ENCODE peak calls at places on chromosomes 2 and 18, in six cellular contexts. C, E, W, I, T and L are unnamed samples.

GRCh38 chr18:24818451-24818850 is 358.0 kb downstream of the HRH4 start:
- DNase-seq in W (no peak), T (no peak), C (no peak), I (no peak), E (no peak), L (no peak)

GRCh38 chr2:124836415-124836814 is 811.3 kb downstream of the CNTNAP5 start:
- DNase-seq in E (no peak), T (no peak), I (no peak), C (no peak), W (no peak), L (no peak)

GRCh38 chr2:113886479-113887383 is 3.2 kb upstream of the ACTR3 start:
- DNase-seq in T (no peak), I (peak), C (peak), W (peak), E (no peak), L (no peak)

GRCh38 chr18:36809590-36810381 is 19.0 kb downstream of the TPGS2 start:
- DNase-seq in I (peak), E (no peak), C (no peak), T (peak), W (peak), L (no peak)

GRCh38 chr2:117833911-117834310 is 19.4 kb downstream of the DDX18 start:
- DNase-seq in I (no peak), W (no peak), E (no peak), C (no peak), T (no peak), L (no peak)

GRCh38 chr18:46264255-46264654 is 160.1 kb downstream of the HAUS1 start:
- DNase-seq in T (no peak), I (peak), W (no peak), E (no peak), C (no peak), L (no peak)

GRCh38 chr2:5729426-5729825 is 37.2 kb downstream of the SOX11 start:
- DNase-seq in I (no peak), E (no peak), C (no peak), T (no peak), W (no peak), L (no peak)

GRCh38 chr2:70767699-70768584 is at the start of gene ADD2:
- DNase-seq in E (peak), T (peak), W (peak), C (peak), I (peak), L (peak)

GRCh38 chr2:28325567-28326468 is 66.8 kb upstream of the FOSL2 start:
- DNase-seq in W (no peak), I (peak), E (no peak), T (no peak), C (no peak), L (no peak)

GRCh38 chr18:46054956-46055831 is 16.9 kb downstream of the PSTPIP2 start:
- DNase-seq in C (no peak), I (no peak), T (no peak), E (no peak), W (no peak), L (no peak)

GRCh38 chr2:31203916-31204315 is 13.4 kb downstream of the CAPN14 start:
- DNase-seq in W (no peak), I (no peak), C (no peak), E (no peak), T (no peak), L (no peak)

GRCh38 chr2:1024981-1025380 is 74.3 kb downstream of the SNTG2 start:
- DNase-seq in T (no peak), C (no peak), W (no peak), I (peak), E (no peak), L (no peak)

GRCh38 chr2:29015701-29016470 is 34.8 kb downstream of the TOGARAM2 start:
- DNase-seq in T (no peak), I (no peak), C (no peak), E (no peak), W (no peak), L (no peak)

GRCh38 chr2:54422072-54422581 is 34.0 kb upstream of the SPTBN1 start:
- DNase-seq in C (no peak), T (no peak), I (no peak), E (no peak), W (no peak), L (no peak)

GRCh38 chr2:195498176-195498575 is 158.8 kb upstream of the SLC39A10 start:
- DNase-seq in W (no peak), E (no peak), T (peak), C (no peak), I (peak), L (no peak)

GRCh38 chr2:6556755-6557154 is 309.0 kb downstream of the CMPK2 start:
- DNase-seq in W (no peak), C (no peak), I (peak), T (no peak), E (no peak), L (no peak)

GRCh38 chr2:180291552-180292421 is 284.7 kb upstream of the CWC22 start:
- DNase-seq in C (no peak), T (no peak), E (no peak), W (no peak), I (peak), L (no peak)

GRCh38 chr18:29457316-29457715 is 1280.4 kb upstream of the CDH2 start:
- DNase-seq in I (peak), T (no peak), W (no peak), C (no peak), E (no peak), L (no peak)

GRCh38 chr18:55106466-55106865 is 147.2 kb upstream of the CCDC68 start:
- DNase-seq in T (no peak), I (no peak), E (no peak), W (no peak), C (no peak), L (no peak)

GRCh38 chr2:234026111-234026510 is 24.4 kb upstream of the SPP2 start:
- DNase-seq in I (no peak), W (no peak), C (no peak), T (no peak), E (no peak), L (no peak)

GRCh38 chr18:26227051-26227672 is 917 bp downstream of the TAF4B start:
- DNase-seq in I (peak), C (no peak), T (peak), E (no peak), W (no peak), L (no peak)

GRCh38 chr18:75304678-75305557 is 94.3 kb downstream of the TSHZ1 start:
- DNase-seq in T (no peak), E (no peak), I (no peak), C (no peak), W (no peak), L (no peak)

DNA sequence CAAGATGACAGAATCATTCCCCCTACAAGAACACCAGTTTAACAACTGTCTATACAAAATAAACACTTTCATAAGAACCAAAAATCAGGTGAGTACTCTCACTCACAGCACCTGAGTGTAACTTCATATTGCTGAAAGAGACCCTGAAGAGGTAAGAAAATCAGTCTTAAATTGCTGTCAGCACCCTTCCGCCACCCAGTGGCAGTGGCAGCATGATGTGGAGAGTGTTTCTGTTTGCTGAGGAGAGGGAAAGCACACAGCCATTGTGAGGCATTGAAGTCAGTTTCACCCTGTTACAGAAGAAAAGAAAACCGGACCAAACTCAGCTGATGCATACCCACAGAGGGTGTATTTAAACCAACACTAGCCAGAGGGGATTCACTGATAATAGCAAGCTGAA is 1240.8 kb upstream of the CRIM1 start:
- DNase-seq in E (no peak), T (peak), I (peak), C (no peak), W (no peak), L (peak)
- TF ChIP-seq CTCF in E (no peak), T (peak), I (peak), C (no peak), W (no peak), L (no peak)

GRCh38 chr2:238114851-238115660 is 14.9 kb downstream of the ESPNL start:
- DNase-seq in T (no peak), C (peak), W (no peak), E (peak), I (no peak), L (peak)
- TF ChIP-seq CTCF in T (no peak), C (no peak), W (no peak), E (no peak), I (no peak), L (no peak)

GRCh38 chr18:35240664-35241522 is at the start of gene ZNF397:
- DNase-seq in I (peak), W (peak), T (peak), E (peak), C (peak), L (peak)
- TF ChIP-seq CTCF in I (no peak), W (no peak), T (no peak), E (no peak), C (no peak), L (no peak)

DNA sequence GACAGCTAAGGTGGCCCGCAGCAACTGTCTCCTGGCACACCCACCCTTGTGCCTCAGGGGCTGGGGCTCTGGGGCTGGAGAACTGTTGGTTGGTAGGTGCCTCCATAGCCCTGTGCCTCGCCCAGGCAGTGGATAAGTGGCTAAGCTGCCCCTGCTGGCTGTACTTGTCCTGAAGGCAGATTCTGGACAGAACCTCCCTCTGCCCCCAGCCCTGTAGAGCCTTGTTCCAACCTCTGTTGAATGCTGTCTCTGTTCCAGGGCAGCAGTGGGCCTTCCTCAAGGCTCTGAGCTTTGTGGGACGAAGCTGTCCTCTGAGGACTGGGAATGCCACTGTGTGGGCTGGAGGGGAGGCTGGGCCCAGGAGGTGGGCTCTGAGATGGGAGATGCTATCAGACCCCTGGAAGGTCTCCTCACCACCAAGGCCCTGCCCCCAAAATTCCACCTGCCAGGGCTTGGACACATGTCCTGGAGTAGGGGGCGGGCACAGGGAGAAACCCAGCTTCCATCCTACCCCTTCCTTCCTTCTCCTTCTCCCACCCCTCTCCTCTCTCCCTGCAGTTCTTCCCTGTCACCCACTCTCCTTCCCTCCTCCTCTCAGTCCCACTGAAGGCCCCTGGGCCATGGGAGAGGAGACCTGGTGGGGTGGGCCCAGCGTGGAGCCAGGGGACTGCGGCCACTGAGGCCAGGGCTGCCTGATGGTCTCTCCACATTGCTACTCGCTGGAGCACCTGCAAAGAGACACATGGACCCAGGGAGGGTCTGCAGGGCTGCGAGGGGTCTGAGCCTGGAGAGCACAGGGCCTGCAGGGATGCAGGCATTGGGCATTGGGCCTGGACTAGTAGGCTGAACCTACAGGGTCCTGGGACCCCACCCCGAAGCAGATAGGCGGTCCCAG is 1.7 kb upstream of the PDCD1 start:
- DNase-seq in T (no peak), E (peak), W (no peak), I (no peak), C (peak), L (peak)
- TF ChIP-seq CTCF in T (no peak), E (no peak), W (no peak), I (no peak), C (no peak), L (no peak)